ENCODE peak calls at places on chromosomes 2 and 18, in four cellular contexts. Z, Q, P and O are unnamed samples.

GRCh38 chr2:24820598-24821432 is 27.6 kb downstream of the CENPO start:
- DNase-seq in Z (no peak), Q (no peak), P (no peak), O (no peak)

GRCh38 chr18:48622911-48623431 is 84.1 kb downstream of the CTIF start:
- DNase-seq in Z (no peak), Q (no peak), P (no peak), O (peak)

GRCh38 chr2:46276652-46277051 is 20.6 kb upstream of the EPAS1 start:
- DNase-seq in Z (no peak), Q (peak), P (no peak), O (peak)

GRCh38 chr2:222052934-222053367 is 245.8 kb downstream of the PAX3 start:
- DNase-seq in Z (no peak), Q (no peak), P (no peak), O (no peak)

GRCh38 chr2:14750433-14750832 is 117.9 kb downstream of the LRATD1 start:
- DNase-seq in Z (no peak), Q (no peak), P (no peak), O (no peak)

GRCh38 chr2:36367497-36368353 is 12.1 kb downstream of the CRIM1 start:
- DNase-seq in Z (no peak), Q (no peak), P (peak), O (no peak)

GRCh38 chr2:25029183-25029554 is 12.7 kb upstream of the EFR3B start:
- DNase-seq in Z (no peak), Q (no peak), P (no peak), O (no peak)

GRCh38 chr2:123993728-123994323 is 31.3 kb upstream of the CNTNAP5 start:
- DNase-seq in Z (peak), Q (peak), P (peak), O (no peak)

GRCh38 chr2:217327981-217328760 is 468.3 kb upstream of the TNP1 start:
- DNase-seq in Z (no peak), Q (no peak), P (no peak), O (no peak)

GRCh38 chr2:233929352-233929843 is 12.2 kb downstream of the TRPM8 start:
- DNase-seq in Z (no peak), Q (peak), P (no peak), O (no peak)

GRCh38 chr2:8424997-8425900 is 256.6 kb upstream of the ID2 start:
- DNase-seq in Z (no peak), Q (no peak), P (no peak), O (no peak)

GRCh38 chr2:31214638-31214915 is 2.7 kb downstream of the CAPN14 start:
- DNase-seq in Z (no peak), Q (no peak), P (no peak), O (no peak)

GRCh38 chr2:238817382-238817781 is 30.5 kb upstream of the TWIST2 start:
- DNase-seq in Z (no peak), Q (no peak), P (no peak), O (no peak)

GRCh38 chr2:43387092-43388062 is 161.0 kb upstream of the ZFP36L2 start:
- DNase-seq in Z (no peak), Q (no peak), P (no peak), O (peak)

GRCh38 chr18:54822872-54823845 is 5.1 kb upstream of the RAB27B start:
- DNase-seq in Z (no peak), Q (peak), P (no peak), O (peak)

GRCh38 chr2:170271340-170271739 is 93.4 kb downstream of the MYO3B start:
- DNase-seq in Z (no peak), Q (no peak), P (no peak), O (no peak)

GRCh38 chr2:41947701-41948396 is 100.0 kb upstream of the PKDCC start:
- DNase-seq in Z (peak), Q (no peak), P (no peak), O (no peak)

GRCh38 chr2:196200557-196200956 is 29.2 kb upstream of the STK17B start:
- DNase-seq in Z (no peak), Q (no peak), P (no peak), O (no peak)

GRCh38 chr2:102621630-102622029 is 2.3 kb downstream of the SLC9A2 start:
- DNase-seq in Z (no peak), Q (no peak), P (no peak), O (no peak)

GRCh38 chr2:241071677-241072111 is 30.4 kb downstream of the MTERF4 start:
- DNase-seq in Z (no peak), Q (no peak), P (no peak), O (no peak)

GRCh38 chr18:47815486-47816270 is 114.8 kb downstream of the SMAD2 start:
- DNase-seq in Z (peak), Q (no peak), P (no peak), O (no peak)

GRCh38 chr2:67268806-67269205 is 128.3 kb upstream of the ETAA1 start:
- DNase-seq in Z (no peak), Q (no peak), P (no peak), O (peak)

GRCh38 chr2:53200072-53200471 is 567.5 kb upstream of the CHAC2 start:
- DNase-seq in Z (no peak), Q (no peak), P (no peak), O (no peak)

GRCh38 chr2:237697586-237698337 is 70.4 kb downstream of the LRRFIP1 start:
- DNase-seq in Z (no peak), Q (no peak), P (no peak), O (no peak)

GRCh38 chr2:206443735-206444527 is 599 bp downstream of the ADAM23 start:
- DNase-seq in Z (no peak), Q (peak), P (no peak), O (peak)

GRCh38 chr18:48543228-48543627 is 4.4 kb downstream of the CTIF start:
- DNase-seq in Z (peak), Q (no peak), P (peak), O (no peak)

GRCh38 chr2:140273958-140274357 is 1493.8 kb upstream of the NXPH2 start:
- DNase-seq in Z (no peak), Q (no peak), P (no peak), O (no peak)

GRCh38 chr18:25604909-25605247 is 252.9 kb upstream of the ZNF521 start:
- DNase-seq in Z (no peak), Q (no peak), P (no peak), O (no peak)

GRCh38 chr2:4122751-4123150 is 419.4 kb downstream of the DCDC2C start:
- DNase-seq in Z (no peak), Q (no peak), P (no peak), O (no peak)

GRCh38 chr2:170155022-170155722 is 22.8 kb upstream of the MYO3B start:
- DNase-seq in Z (peak), Q (no peak), P (no peak), O (peak)

GRCh38 chr2:190023860-190024259 is 38.7 kb downstream of the MSTN start:
- DNase-seq in Z (peak), Q (peak), P (peak), O (peak)

GRCh38 chr2:47639469-47639868 is 143.5 kb upstream of the MSH6 start:
- DNase-seq in Z (no peak), Q (no peak), P (no peak), O (no peak)

GRCh38 chr2:112811841-112812306 is 24.7 kb downstream of the IL1B start:
- DNase-seq in Z (no peak), Q (no peak), P (peak), O (peak)

GRCh38 chr2:119227346-119227745 is 3.7 kb downstream of the STEAP3 start:
- DNase-seq in Z (no peak), Q (no peak), P (no peak), O (no peak)

GRCh38 chr2:119229716-119230115 is 6.1 kb downstream of the STEAP3 start:
- DNase-seq in Z (no peak), Q (no peak), P (no peak), O (no peak)

GRCh38 chr2:119230219-119230618 is 6.6 kb downstream of the STEAP3 start:
- DNase-seq in Z (no peak), Q (no peak), P (no peak), O (no peak)

GRCh38 chr2:119228136-119228535 is 4.5 kb downstream of the STEAP3 start:
- DNase-seq in Z (no peak), Q (no peak), P (no peak), O (no peak)

GRCh38 chr2:119228964-119229363 is 5.3 kb downstream of the STEAP3 start:
- DNase-seq in Z (no peak), Q (no peak), P (no peak), O (no peak)
- TF ChIP-seq MAZ in Z (no peak), Q (no peak), P (no peak), O (no peak)

GRCh38 chr2:74578476-74578875 is 24.0 kb downstream of the DOK1 start:
- DNase-seq in Z (no peak), Q (no peak), P (no peak), O (no peak)

GRCh38 chr2:74576830-74577229 is 22.3 kb downstream of the DOK1 start:
- DNase-seq in Z (no peak), Q (no peak), P (no peak), O (peak)

GRCh38 chr2:74575320-74575719 is 20.8 kb downstream of the DOK1 start:
- DNase-seq in Z (no peak), Q (no peak), P (no peak), O (no peak)

GRCh38 chr2:74576151-74576755 is 21.7 kb downstream of the DOK1 start:
- DNase-seq in Z (no peak), Q (no peak), P (no peak), O (peak)

GRCh38 chr2:74577448-74577847 is 22.9 kb downstream of the DOK1 start:
- DNase-seq in Z (no peak), Q (no peak), P (no peak), O (peak)
- TF ChIP-seq MAZ in Z (no peak), Q (no peak), P (no peak), O (no peak)

GRCh38 chr2:230953843-230954242 is 28.8 kb upstream of the GPR55 start:
- DNase-seq in Z (no peak), Q (no peak), P (no peak), O (no peak)
- TF ChIP-seq MAZ in Z (no peak), Q (no peak), P (no peak), O (no peak)

DNA sequence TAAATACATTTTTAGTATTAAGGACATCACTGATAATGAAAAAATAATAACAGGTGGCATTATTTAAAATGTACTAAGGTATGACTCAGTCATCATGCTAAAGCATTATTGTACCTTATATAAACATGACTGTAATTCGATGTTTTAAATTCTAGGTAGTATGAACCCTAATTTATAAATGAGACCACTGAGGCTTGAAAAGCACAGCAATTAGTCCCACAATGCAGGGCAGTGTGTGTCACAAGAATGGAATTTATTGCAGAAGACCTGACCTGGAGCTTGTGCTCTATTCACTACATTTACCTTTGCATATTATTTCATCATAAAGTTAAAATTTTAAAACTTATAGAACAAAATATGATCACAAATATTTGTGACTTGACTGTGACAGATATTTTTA is 358.5 kb upstream of the DSEL start:
- DNase-seq in Z (no peak), Q (no peak), P (no peak), O (no peak)
- TF ChIP-seq MAZ in Z (no peak), Q (no peak), P (no peak), O (no peak)

GRCh38 chr2:37881397-37881796 is 43.7 kb upstream of the RMDN2 start:
- DNase-seq in Z (no peak), Q (no peak), P (no peak), O (no peak)
- TF ChIP-seq MAZ in Z (no peak), Q (no peak), P (no peak), O (no peak)

GRCh38 chr2:232643813-232644347 is 10.5 kb downstream of the EFHD1 start:
- DNase-seq in Z (no peak), Q (no peak), P (no peak), O (no peak)
- TF ChIP-seq MAZ in Z (no peak), Q (no peak), P (no peak), O (no peak)

GRCh38 chr2:9995059-9995458 is 43.6 kb downstream of the GRHL1 start:
- DNase-seq in Z (no peak), Q (no peak), P (no peak), O (no peak)

GRCh38 chr2:9991221-9991620 is 39.7 kb downstream of the GRHL1 start:
- DNase-seq in Z (no peak), Q (no peak), P (no peak), O (no peak)

GRCh38 chr2:9994462-9994861 is 43.0 kb downstream of the GRHL1 start:
- DNase-seq in Z (no peak), Q (no peak), P (no peak), O (no peak)

GRCh38 chr2:9991829-9992273 is 40.4 kb downstream of the GRHL1 start:
- DNase-seq in Z (no peak), Q (no peak), P (no peak), O (no peak)

DNA sequence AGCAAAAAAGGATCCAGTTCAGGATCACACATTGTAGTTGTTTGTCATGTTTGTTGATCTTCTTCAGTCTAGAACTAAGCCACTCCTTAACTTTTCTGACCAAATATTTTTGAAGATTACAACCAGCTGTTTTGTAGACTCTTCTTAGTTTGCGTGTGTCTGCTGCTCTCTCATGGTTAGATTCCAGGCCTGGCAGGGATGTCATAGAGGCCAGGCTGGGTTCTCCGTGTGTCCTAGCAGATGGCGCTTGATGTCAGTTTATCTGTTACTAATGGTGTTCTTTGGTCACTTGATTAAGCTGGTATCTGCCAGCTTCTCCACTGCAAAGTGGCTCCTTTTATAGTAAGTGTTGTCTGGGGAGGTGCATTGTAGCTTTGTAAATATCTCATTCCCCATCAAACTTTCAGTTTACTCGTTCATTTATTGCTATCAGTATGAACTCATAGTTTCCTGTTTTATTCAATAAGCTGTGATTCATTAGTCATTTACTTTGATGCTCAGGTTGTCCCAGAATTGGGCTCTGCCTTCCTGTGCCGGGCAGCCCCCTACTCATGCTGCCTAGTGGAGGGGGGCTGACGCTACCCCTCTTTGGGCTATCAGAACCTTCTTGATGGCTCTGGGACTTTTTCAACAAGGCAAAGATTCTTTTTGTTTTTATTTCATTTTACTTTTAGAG is 42.1 kb downstream of the GRHL1 start:
- DNase-seq in Z (no peak), Q (no peak), P (no peak), O (no peak)
- TF ChIP-seq MAZ in Z (no peak), Q (no peak), P (no peak), O (no peak)

DNA sequence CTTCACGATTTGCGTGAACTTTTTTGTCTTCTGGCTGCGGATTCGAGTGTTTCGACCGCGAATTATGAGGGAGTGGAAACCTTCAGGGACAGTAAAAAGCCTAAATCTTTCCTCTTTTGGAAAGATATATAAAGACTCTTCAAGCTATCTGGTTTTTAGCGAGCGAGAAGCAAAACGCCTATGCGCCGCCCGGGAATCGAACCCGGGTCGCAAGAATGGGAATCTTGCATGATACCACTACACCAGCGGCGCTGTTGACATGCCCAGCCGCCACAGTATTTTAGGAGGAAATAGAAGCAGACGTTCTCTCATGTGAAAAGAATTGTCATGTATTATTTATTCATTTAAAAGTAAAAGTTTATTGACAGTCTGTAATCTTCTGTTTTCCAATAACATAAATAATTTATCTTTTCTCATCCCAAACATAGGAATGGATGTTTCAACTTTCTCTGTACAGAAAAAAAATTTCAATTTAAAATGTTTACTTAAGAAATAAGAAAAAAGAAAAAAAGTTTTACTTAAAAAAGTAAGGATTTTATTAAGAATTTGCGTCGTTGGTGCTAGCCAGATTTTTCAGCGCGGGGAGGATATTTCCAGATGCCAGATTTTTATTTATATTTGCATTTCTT is 496 bp upstream of the TIA1 start:
- DNase-seq in Z (peak), Q (no peak), P (peak), O (no peak)
- TF ChIP-seq MAZ in Z (peak), Q (no peak), P (no peak), O (no peak)